ENCODE peak calls at places on chromosomes 7 and 10, in six cellular contexts. W is tibial artery, L is K562, R is gastrocnemius medialis, V is cardiac fibroblast, N is fibroblast of mammary gland. G is an unnamed sample.

GRCh38 chr7:17185690-17186070 is 112.8 kb upstream of the AHR start:
- DNase-seq in W (no peak), L (no peak), R (no peak), V (peak), N (peak), G (peak)

GRCh38 chr7:126727930-126728331 is 524.8 kb downstream of the GRM8 start:
- DNase-seq in W (no peak), L (peak), R (no peak), V (peak), N (peak), G (peak)

GRCh38 chr7:85851571-85852193 is 664.8 kb upstream of the SEMA3D start:
- DNase-seq in W (no peak), L (no peak), R (no peak), V (peak), N (peak), G (peak)

GRCh38 chr7:7653568-7654187 is 13.1 kb downstream of the UMAD1 start:
- DNase-seq in W (no peak), L (peak), R (no peak), V (peak), N (peak), G (no peak)

GRCh38 chr7:139635521-139636240 is 112.2 kb downstream of the CLEC2L start:
- DNase-seq in W (no peak), L (no peak), R (no peak), V (no peak), N (no peak), G (no peak)

GRCh38 chr7:121547341-121548092 is 151.4 kb upstream of the FAM3C start:
- DNase-seq in W (no peak), L (peak), R (no peak), V (peak), N (peak), G (peak)

GRCh38 chr7:5214641-5215040 is 24.6 kb downstream of the WIPI2 start:
- DNase-seq in W (peak), L (no peak), R (no peak), V (no peak), N (no peak), G (no peak)

GRCh38 chr7:16046045-16046444 is 359.6 kb upstream of the MEOX2 start:
- DNase-seq in W (no peak), L (no peak), R (no peak), V (peak), N (peak), G (no peak)

GRCh38 chr10:11902646-11903045 is 79.5 kb downstream of the PROSER2 start:
- DNase-seq in W (no peak), L (no peak), R (no peak), V (no peak), N (no peak), G (no peak)

GRCh38 chr10:56091872-56092271 is 269.2 kb downstream of the ZWINT start:
- DNase-seq in W (no peak), L (no peak), R (no peak), V (no peak), N (no peak), G (no peak)

GRCh38 chr10:88205842-88206446 is 342.5 kb downstream of the PTEN start:
- DNase-seq in W (no peak), L (no peak), R (no peak), V (no peak), N (no peak), G (peak)

GRCh38 chr7:69967152-69967591 is 368.9 kb downstream of the AUTS2 start:
- DNase-seq in W (peak), L (no peak), R (no peak), V (no peak), N (peak), G (no peak)

GRCh38 chr7:29237483-29237882 is 42.9 kb downstream of the CHN2 start:
- DNase-seq in W (no peak), L (no peak), R (no peak), V (no peak), N (peak), G (no peak)

GRCh38 chr10:86953747-86954680 is 3.4 kb downstream of the MMRN2 start:
- DNase-seq in W (peak), L (peak), R (no peak), V (peak), N (peak), G (peak)

GRCh38 chr7:151851160-151851751 is 25.7 kb downstream of the PRKAG2 start:
- DNase-seq in W (no peak), L (no peak), R (no peak), V (no peak), N (no peak), G (no peak)

GRCh38 chr10:76089626-76090185 is 658.3 kb downstream of the LRMDA start:
- DNase-seq in W (no peak), L (no peak), R (no peak), V (no peak), N (no peak), G (no peak)

GRCh38 chr7:117034851-117035462 is 81.7 kb downstream of the ST7 start:
- DNase-seq in W (no peak), L (no peak), R (no peak), V (peak), N (peak), G (no peak)

GRCh38 chr7:55502209-55502608 is 70.1 kb downstream of the VOPP1 start:
- DNase-seq in W (peak), L (no peak), R (no peak), V (no peak), N (no peak), G (no peak)

GRCh38 chr7:155971180-155971770 is 159.0 kb upstream of the SHH start:
- DNase-seq in W (no peak), L (no peak), R (no peak), V (no peak), N (no peak), G (no peak)

GRCh38 chr10:52679117-52679516 is 93.5 kb downstream of the MBL2 start:
- DNase-seq in W (no peak), L (no peak), R (no peak), V (no peak), N (no peak), G (no peak)

GRCh38 chr7:148670807-148671206 is 27.9 kb upstream of the CUL1 start:
- DNase-seq in W (no peak), L (no peak), R (no peak), V (no peak), N (no peak), G (no peak)

GRCh38 chr10:118912961-118913360 is 116.6 kb upstream of the NANOS1 start:
- DNase-seq in W (no peak), L (no peak), R (no peak), V (no peak), N (no peak), G (no peak)

GRCh38 chr7:150856303-150857275 is 4.3 kb downstream of the AOC1 start:
- DNase-seq in W (no peak), L (no peak), R (no peak), V (no peak), N (no peak), G (no peak)

GRCh38 chr7:73615886-73616285 is 8.4 kb downstream of the MLXIPL start:
- DNase-seq in W (no peak), L (no peak), R (no peak), V (peak), N (no peak), G (no peak)

GRCh38 chr10:48505394-48506112 is 99.3 kb downstream of the ARHGAP22 start:
- DNase-seq in W (peak), L (peak), R (no peak), V (no peak), N (no peak), G (no peak)
- TF ChIP-seq CTCF in W (no peak), L (peak), R (no peak), V (peak), N (no peak), G (peak)

GRCh38 chr10:3682745-3683144 is 102.3 kb downstream of the KLF6 start:
- DNase-seq in W (no peak), L (no peak), R (no peak), V (no peak), N (no peak), G (no peak)

GRCh38 chr10:3681642-3682554 is 103.1 kb downstream of the KLF6 start:
- DNase-seq in W (no peak), L (no peak), R (no peak), V (no peak), N (no peak), G (peak)

GRCh38 chr10:3678629-3679227 is 106.3 kb downstream of the KLF6 start:
- DNase-seq in W (no peak), L (no peak), R (no peak), V (no peak), N (no peak), G (no peak)

GRCh38 chr10:3683560-3683959 is 101.4 kb downstream of the KLF6 start:
- DNase-seq in W (no peak), L (no peak), R (no peak), V (no peak), N (no peak), G (no peak)

DNA sequence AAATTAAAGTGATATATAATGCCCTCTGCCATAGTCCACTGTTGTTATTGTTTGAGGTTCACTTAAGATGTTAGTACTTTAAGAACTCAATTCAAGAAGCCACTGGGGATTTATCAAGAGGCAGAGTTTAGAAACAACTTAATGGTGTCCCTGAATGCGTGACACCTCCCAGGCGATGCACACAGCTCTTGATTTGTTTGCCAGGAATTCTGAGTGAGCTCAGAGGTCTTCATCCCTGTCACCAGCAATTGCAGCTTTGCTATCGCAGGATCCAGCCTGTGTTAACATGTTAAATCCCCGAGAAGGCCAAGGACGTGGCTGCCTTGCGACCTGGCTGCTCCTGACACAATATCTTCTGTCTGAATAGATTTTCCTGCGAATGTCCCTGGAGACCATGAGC is 104.8 kb downstream of the KLF6 start:
- DNase-seq in W (no peak), L (no peak), R (no peak), V (no peak), N (no peak), G (no peak)
- H3K4me3 ChIP-seq in W (no peak), L (no peak), R (no peak), V (no peak), N (no peak), G (no peak)

GRCh38 chr10:14758994-14759664 is 15.6 kb downstream of the FAM107B start:
- DNase-seq in W (no peak), L (no peak), R (no peak), V (no peak), N (no peak), G (no peak)
- TF ChIP-seq CTCF in W (no peak), L (no peak), R (no peak), V (no peak), N (no peak), G (no peak)

GRCh38 chr7:11620406-11620805 is 211.6 kb downstream of the THSD7A start:
- DNase-seq in W (no peak), L (no peak), R (no peak), V (no peak), N (no peak), G (no peak)
- H3K4me3 ChIP-seq in W (no peak), L (no peak), R (no peak), V (no peak), N (no peak), G (no peak)

GRCh38 chr10:34959321-34959720 is 130.8 kb downstream of the CUL2 start:
- DNase-seq in W (no peak), L (no peak), R (no peak), V (no peak), N (no peak), G (no peak)
- TF ChIP-seq CTCF in W (no peak), L (peak), R (no peak), V (no peak), N (no peak), G (no peak)